ENCODE peak calls at places on chromosomes 12 and 14, in five cellular contexts. One of them, this sample, is unnamed. For H3K27me3, the result is how much of the 10 kb centered on the place peaks cover.

GRCh38 chr12:119645535-119646059 is 22.3 kb upstream of the PRKAB1 start:
- DNase-seq in endodermal cell: no peak
- DNase-seq in HCT116: no peak
- DNase-seq in breast epithelium: no peak
- DNase-seq in psoas muscle: no peak
- DNase-seq in this sample: no peak

GRCh38 chr12:57416039-57416996 is 14.5 kb downstream of the R3HDM2 start:
- DNase-seq in endodermal cell: no peak
- DNase-seq in HCT116: peak
- DNase-seq in breast epithelium: no peak
- DNase-seq in psoas muscle: no peak
- DNase-seq in this sample: no peak

GRCh38 chr12:68932701-68933563 is at the start of gene CPM:
- DNase-seq in endodermal cell: peak
- DNase-seq in HCT116: no peak
- DNase-seq in breast epithelium: peak
- DNase-seq in psoas muscle: peak
- DNase-seq in this sample: peak

GRCh38 chr12:19369691-19370148 is 69.6 kb upstream of the AEBP2 start:
- DNase-seq in endodermal cell: no peak
- DNase-seq in HCT116: no peak
- DNase-seq in breast epithelium: no peak
- DNase-seq in psoas muscle: no peak
- DNase-seq in this sample: no peak

GRCh38 chr14:44300911-44301310 is 206.2 kb downstream of the FSCB start:
- DNase-seq in endodermal cell: no peak
- DNase-seq in HCT116: no peak
- DNase-seq in breast epithelium: no peak
- DNase-seq in psoas muscle: no peak
- DNase-seq in this sample: no peak

GRCh38 chr12:79858518-79858917 is 76.4 kb downstream of the PPP1R12A start:
- DNase-seq in endodermal cell: no peak
- DNase-seq in HCT116: no peak
- DNase-seq in breast epithelium: no peak
- DNase-seq in psoas muscle: no peak
- DNase-seq in this sample: no peak

GRCh38 chr12:57270966-57271470 is 20.0 kb upstream of the STAC3 start:
- DNase-seq in endodermal cell: peak
- DNase-seq in HCT116: no peak
- DNase-seq in breast epithelium: no peak
- DNase-seq in psoas muscle: no peak
- DNase-seq in this sample: no peak

GRCh38 chr12:27332407-27333310 is at the start of gene BMAL2:
- DNase-seq in endodermal cell: peak
- DNase-seq in HCT116: no peak
- DNase-seq in breast epithelium: no peak
- DNase-seq in psoas muscle: peak
- DNase-seq in this sample: no peak

GRCh38 chr12:1918875-1919236 is 404 bp upstream of the CACNA2D4 start:
- DNase-seq in endodermal cell: no peak
- DNase-seq in HCT116: no peak
- DNase-seq in breast epithelium: no peak
- DNase-seq in psoas muscle: no peak
- DNase-seq in this sample: no peak

GRCh38 chr12:115451785-115452736 is 768.1 kb upstream of the TBX3 start:
- DNase-seq in endodermal cell: peak
- DNase-seq in HCT116: no peak
- DNase-seq in breast epithelium: no peak
- DNase-seq in psoas muscle: peak
- DNase-seq in this sample: no peak

GRCh38 chr14:69664865-69665526 is 53.6 kb downstream of the SUSD6 start:
- DNase-seq in endodermal cell: no peak
- DNase-seq in HCT116: no peak
- DNase-seq in breast epithelium: no peak
- DNase-seq in psoas muscle: no peak
- DNase-seq in this sample: no peak
- H3K27ac ChIP-seq in endodermal cell: no peak
- H3K27ac ChIP-seq in HCT116: no peak
- H3K27ac ChIP-seq in breast epithelium: peak
- H3K27ac ChIP-seq in psoas muscle: peak
- H3K27ac ChIP-seq in this sample: no peak

GRCh38 chr12:113766133-113766879 is 199.8 kb downstream of the RBM19 start:
- DNase-seq in endodermal cell: peak
- DNase-seq in HCT116: no peak
- DNase-seq in breast epithelium: no peak
- DNase-seq in psoas muscle: no peak
- DNase-seq in this sample: no peak

GRCh38 chr12:113759135-113759534 is 207.0 kb downstream of the RBM19 start:
- DNase-seq in endodermal cell: no peak
- DNase-seq in HCT116: no peak
- DNase-seq in breast epithelium: no peak
- DNase-seq in psoas muscle: no peak
- DNase-seq in this sample: no peak

GRCh38 chr12:113762849-113763816 is 203.0 kb downstream of the RBM19 start:
- DNase-seq in endodermal cell: no peak
- DNase-seq in HCT116: no peak
- DNase-seq in breast epithelium: no peak
- DNase-seq in psoas muscle: no peak
- DNase-seq in this sample: no peak

GRCh38 chr12:113758165-113758924 is 207.8 kb downstream of the RBM19 start:
- DNase-seq in endodermal cell: no peak
- DNase-seq in HCT116: no peak
- DNase-seq in breast epithelium: no peak
- DNase-seq in psoas muscle: no peak
- DNase-seq in this sample: no peak

DNA sequence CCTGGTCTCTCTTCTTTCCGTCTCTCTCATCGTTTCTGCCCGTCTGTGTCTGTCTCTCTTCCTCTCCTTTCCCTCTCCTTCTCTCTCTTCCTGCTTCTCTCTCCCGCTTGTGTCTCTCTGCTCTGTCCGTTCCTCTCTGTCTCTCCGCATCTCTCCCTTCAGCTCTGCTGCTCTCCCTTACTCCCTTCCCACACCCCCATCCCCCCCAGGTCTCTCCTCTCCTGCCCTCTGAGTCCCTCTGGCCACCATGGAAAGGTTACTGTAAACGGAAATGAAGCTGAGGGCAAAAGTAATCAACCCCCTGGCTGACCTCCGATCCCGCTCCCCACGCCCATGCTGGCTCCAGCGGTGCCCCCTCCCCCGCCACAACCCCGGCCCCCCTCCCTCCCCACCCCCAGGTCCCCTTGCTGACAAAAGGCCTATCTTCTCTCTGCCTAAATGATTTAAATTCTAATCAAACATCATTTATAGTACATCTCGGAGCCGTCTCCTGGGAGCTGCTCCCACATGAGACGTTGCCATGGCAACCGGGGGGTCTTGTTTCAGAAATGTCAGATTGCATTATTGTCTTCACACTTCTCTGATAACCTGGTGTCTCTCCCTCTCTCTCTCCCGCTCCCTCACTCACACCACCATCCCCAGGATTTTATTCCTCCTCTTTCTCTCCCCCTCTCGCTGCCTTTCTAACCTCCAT is 203.8 kb downstream of the RBM19 start:
- DNase-seq in endodermal cell: peak
- DNase-seq in HCT116: no peak
- DNase-seq in breast epithelium: no peak
- DNase-seq in psoas muscle: no peak
- DNase-seq in this sample: no peak
- H3K27me3 ChIP-seq in endodermal cell: under half
- H3K27me3 ChIP-seq in HCT116: under half
- H3K27me3 ChIP-seq in breast epithelium: under half
- H3K27me3 ChIP-seq in psoas muscle: under half
- H3K27me3 ChIP-seq in this sample: under half

GRCh38 chr12:124487065-124487833 is 80.2 kb downstream of the NCOR2 start:
- DNase-seq in endodermal cell: peak
- DNase-seq in HCT116: no peak
- DNase-seq in breast epithelium: no peak
- DNase-seq in psoas muscle: peak
- DNase-seq in this sample: no peak
- H3K27ac ChIP-seq in endodermal cell: peak
- H3K27ac ChIP-seq in HCT116: no peak
- H3K27ac ChIP-seq in breast epithelium: peak
- H3K27ac ChIP-seq in psoas muscle: no peak
- H3K27ac ChIP-seq in this sample: no peak

DNA sequence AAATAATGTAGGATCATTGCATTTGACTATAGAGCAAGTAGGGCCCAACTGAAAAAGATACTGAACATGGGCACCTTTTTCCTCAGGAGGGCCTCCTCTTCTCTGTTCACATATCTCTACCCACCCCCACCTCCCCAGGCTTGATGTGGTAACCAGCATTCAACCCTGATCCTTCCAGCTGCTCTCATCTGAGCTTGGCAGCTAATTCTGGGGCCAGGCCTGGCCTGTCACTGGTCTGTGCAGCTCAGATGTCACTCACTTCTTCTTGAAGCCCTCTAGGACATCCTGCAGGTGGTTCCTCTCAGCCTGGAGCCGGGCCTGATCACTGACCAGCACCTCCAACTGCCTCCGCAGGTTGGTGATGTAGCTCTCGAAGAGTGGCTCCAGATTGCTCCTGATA is 2.1 kb downstream of the KRT84 start:
- DNase-seq in endodermal cell: no peak
- DNase-seq in HCT116: no peak
- DNase-seq in breast epithelium: no peak
- DNase-seq in psoas muscle: no peak
- DNase-seq in this sample: no peak
- H3K27me3 ChIP-seq in endodermal cell: under half
- H3K27me3 ChIP-seq in HCT116: under half
- H3K27me3 ChIP-seq in breast epithelium: under half
- H3K27me3 ChIP-seq in psoas muscle: under half
- H3K27me3 ChIP-seq in this sample: under half